ENCODE peak calls at places on chromosome 17, in four cellular contexts. U is K562, X is GM12878, H is HL-60. C is an unnamed sample.

GRCh38 chr17:21275047-21275578 is 9.4 kb upstream of the MAP2K3 start:
- DNase-seq in U (no peak), X (no peak), H (no peak), C (no peak)

GRCh38 chr17:323721-324139 is 28.9 kb downstream of the RPH3AL start:
- DNase-seq in U (no peak), X (no peak), H (no peak), C (no peak)

GRCh38 chr17:38844261-38844757 is 9.2 kb downstream of the RPL23 start:
- DNase-seq in U (no peak), X (no peak), H (no peak), C (no peak)

GRCh38 chr17:39196820-39197331 is 593 bp downstream of the CACNB1 start:
- DNase-seq in U (peak), X (no peak), H (no peak), C (no peak)

GRCh38 chr17:14143678-14144077 is 74.4 kb downstream of the COX10 start:
- DNase-seq in U (no peak), X (no peak), H (no peak), C (no peak)

GRCh38 chr17:59779521-59779920 is 72.1 kb downstream of the VMP1 start:
- DNase-seq in U (no peak), X (no peak), H (no peak), C (no peak)

GRCh38 chr17:62653002-62653830 is 25.7 kb downstream of the MRC2 start:
- DNase-seq in U (peak), X (peak), H (peak), C (peak)

GRCh38 chr17:10106067-10106466 is 92.3 kb downstream of the GAS7 start:
- DNase-seq in U (no peak), X (no peak), H (no peak), C (no peak)

GRCh38 chr17:18253947-18254821 is 4.4 kb downstream of the FLII start:
- DNase-seq in U (no peak), X (no peak), H (no peak), C (no peak)

GRCh38 chr17:68201425-68201785 is 46.4 kb upstream of the AMZ2 start:
- DNase-seq in U (no peak), X (no peak), H (no peak), C (no peak)

GRCh38 chr17:48505788-48506187 is 25.0 kb downstream of the HOXB1 start:
- DNase-seq in U (peak), X (peak), H (peak), C (no peak)

GRCh38 chr17:80371196-80371595 is 43.8 kb upstream of the ENDOV start:
- DNase-seq in U (no peak), X (no peak), H (no peak), C (no peak)

GRCh38 chr17:68606451-68607307 is 5.5 kb upstream of the FAM20A start:
- DNase-seq in U (no peak), X (no peak), H (no peak), C (no peak)

GRCh38 chr17:9350083-9350482 is 225.5 kb downstream of the STX8 start:
- DNase-seq in U (no peak), X (no peak), H (no peak), C (no peak)

GRCh38 chr17:77496831-77497577 is 356.2 kb downstream of the SEC14L1 start:
- DNase-seq in U (no peak), X (no peak), H (no peak), C (peak)

GRCh38 chr17:655618-656017 is 59.0 kb downstream of the VPS53 start:
- DNase-seq in U (no peak), X (no peak), H (no peak), C (no peak)

GRCh38 chr17:57939797-57940196 is 15.4 kb downstream of the CUEDC1 start:
- DNase-seq in U (peak), X (peak), H (peak), C (peak)

GRCh38 chr17:51734462-51734861 is 424.1 kb downstream of the CA10 start:
- DNase-seq in U (no peak), X (no peak), H (no peak), C (no peak)

GRCh38 chr17:35161281-35161761 is 13.7 kb downstream of the UNC45B start:
- DNase-seq in U (no peak), X (no peak), H (no peak), C (no peak)

GRCh38 chr17:21042434-21043295 is at the start of gene USP22:
- DNase-seq in U (no peak), X (no peak), H (no peak), C (peak)

GRCh38 chr17:74892013-74892841 is 1.2 kb downstream of the FADS6 start:
- DNase-seq in U (no peak), X (no peak), H (no peak), C (no peak)

GRCh38 chr17:1724351-1724868 is at the start of gene WDR81:
- DNase-seq in U (peak), X (no peak), H (peak), C (peak)

GRCh38 chr17:2347805-2348685 is 10.7 kb downstream of the SGSM2 start:
- DNase-seq in U (no peak), X (no peak), H (no peak), C (no peak)

GRCh38 chr17:79053251-79053925 is 21.2 kb upstream of the ENGASE start:
- DNase-seq in U (no peak), X (no peak), H (no peak), C (no peak)

DNA sequence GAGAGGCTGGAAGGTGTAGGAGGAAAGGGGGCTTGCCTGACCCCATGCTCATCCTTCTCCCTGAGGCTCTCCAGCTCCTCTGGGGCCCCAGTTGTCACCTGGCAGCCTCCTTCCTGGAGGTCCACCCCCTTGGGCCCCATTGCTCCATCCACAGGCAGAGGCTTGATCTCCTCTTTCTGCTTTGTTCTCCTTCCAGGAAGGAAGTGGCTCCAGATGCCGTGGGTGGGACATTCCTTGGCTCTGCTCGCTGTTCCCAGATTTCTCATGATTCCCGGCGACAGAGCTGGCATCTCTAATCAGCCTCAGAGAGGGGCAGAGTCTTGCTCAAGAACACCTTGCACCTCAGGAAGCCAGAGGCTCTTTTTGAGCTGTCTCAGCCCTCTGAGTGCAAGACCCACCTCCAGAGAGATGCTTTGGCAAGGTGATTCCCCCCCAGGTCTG is 28.5 kb downstream of the CCR7 start:
- DNase-seq in U (no peak), X (no peak), H (no peak), C (no peak)
- TF ChIP-seq SPI1 in U (peak), X (no peak), H (no peak), C (no peak)

GRCh38 chr17:72931163-72931562 is 161.3 kb downstream of the SLC39A11 start:
- DNase-seq in U (no peak), X (peak), H (no peak), C (peak)
- TF ChIP-seq SPI1 in U (no peak), X (peak), H (no peak), C (peak)

DNA sequence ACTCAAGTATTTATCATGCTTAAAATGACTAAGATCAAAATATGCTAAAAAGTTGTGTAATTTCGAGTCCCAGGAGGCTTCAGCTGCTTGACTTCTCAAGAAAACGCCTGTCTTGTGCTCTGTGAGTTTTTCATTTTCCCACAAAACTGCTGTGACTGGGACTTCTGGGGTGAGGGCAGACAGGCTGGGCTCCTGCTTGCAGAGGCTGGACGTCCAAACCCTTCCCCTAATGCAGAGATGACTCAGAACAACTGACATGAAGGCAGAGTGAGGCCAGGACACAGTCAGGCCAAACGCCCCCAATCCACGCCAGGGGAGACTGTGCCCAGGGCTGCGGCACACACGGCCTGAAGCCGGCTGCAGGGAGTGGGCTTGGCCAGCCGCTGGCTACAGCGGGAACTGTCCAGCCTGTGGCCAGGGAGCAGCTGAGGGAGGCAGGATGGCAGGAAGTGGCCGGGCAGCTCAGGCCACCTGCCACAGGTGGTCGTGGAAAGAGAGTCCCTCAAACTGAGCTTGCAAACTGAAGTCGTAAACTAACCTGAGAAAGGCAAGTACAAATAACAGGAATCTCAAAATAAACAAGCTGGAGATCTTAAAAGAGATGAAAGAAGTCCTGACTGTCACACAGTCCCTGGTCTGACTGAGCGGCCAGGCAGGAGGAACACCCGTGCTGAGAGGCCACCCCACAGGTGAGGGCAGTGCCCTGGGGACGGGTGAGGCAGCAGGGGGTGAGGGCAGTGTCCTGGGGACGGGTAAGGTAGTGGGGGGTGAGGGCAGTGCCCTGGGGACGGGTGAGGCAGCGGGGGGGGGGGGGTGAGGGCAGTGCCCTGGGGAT is 21.3 kb upstream of the HEXD start:
- DNase-seq in U (no peak), X (no peak), H (no peak), C (no peak)
- TF ChIP-seq SPI1 in U (no peak), X (no peak), H (no peak), C (no peak)

DNA sequence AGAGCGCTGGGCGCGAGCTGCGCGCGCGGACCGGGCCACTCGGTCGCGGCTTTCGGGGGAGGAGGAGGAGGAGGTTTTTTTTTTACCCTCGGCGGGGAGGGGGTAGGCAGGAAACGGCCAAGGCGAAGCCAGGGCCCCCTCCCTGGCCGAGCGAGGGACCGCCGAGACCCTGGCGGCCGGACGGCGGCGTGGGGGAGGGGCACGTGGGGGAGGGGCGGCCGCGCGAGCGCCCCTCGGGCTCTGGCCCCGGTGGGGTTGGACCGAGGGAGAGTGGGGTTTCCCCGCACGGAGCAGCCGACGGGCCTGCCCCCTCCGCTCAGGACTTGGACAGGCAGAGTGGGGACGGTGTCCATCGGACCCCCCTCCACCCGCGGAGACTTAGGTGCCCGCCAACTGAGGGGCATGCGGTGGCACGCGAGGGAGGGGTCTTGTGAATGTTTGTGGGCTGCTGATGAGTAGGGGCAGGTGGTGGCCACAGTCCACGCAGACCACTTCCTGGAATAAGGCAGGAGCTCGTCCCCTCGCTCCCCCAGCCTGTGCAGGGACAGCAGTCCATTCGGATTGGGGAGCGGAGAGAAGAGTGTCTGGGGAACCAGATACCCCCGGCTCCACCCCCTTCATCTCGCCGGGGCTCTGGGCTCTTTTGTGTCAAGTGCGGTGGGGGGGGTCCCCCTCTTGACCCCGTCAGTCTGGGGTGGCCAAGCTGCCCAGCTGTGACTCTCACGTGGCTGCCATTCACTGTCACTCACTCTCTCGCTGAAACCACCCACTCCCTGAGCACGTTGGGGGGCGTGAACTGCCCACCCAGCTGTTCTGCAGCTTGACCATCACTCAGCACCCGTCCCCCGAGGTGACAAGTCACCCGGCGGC is 3.0 kb upstream of the CHD3 start:
- DNase-seq in U (peak), X (no peak), H (no peak), C (peak)
- TF ChIP-seq SPI1 in U (no peak), X (no peak), H (no peak), C (no peak)

GRCh38 chr17:43601280-43602050 is 55.3 kb upstream of the ETV4 start:
- DNase-seq in U (no peak), X (no peak), H (no peak), C (no peak)
- TF ChIP-seq SPI1 in U (no peak), X (no peak), H (no peak), C (no peak)

GRCh38 chr17:61406543-61406845 is 6.9 kb downstream of the TBX2 start:
- DNase-seq in U (no peak), X (no peak), H (no peak), C (no peak)
- TF ChIP-seq SPI1 in U (no peak), X (no peak), H (no peak), C (no peak)

DNA sequence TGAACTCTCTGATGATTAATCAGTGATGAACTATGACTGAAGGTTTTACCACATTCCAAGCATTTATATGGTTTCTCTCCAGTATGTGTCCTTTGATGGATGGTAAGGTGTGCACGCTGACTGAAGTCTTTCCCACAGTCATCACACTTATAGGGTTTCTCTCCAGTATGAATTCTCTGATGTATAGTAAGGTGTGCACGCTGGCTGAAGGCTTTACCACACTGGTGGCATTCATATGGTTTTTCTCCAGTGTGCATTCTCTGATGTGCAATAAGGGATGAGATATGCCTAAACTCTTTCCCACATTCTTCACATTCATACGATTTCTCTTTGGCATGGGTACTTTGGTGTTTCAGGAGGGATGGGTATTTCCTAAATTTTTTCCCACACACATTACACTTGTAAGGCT is 16.4 kb downstream of the ZNF287 start:
- DNase-seq in U (no peak), X (no peak), H (no peak), C (no peak)
- TF ChIP-seq SPI1 in U (no peak), X (no peak), H (no peak), C (no peak)

DNA sequence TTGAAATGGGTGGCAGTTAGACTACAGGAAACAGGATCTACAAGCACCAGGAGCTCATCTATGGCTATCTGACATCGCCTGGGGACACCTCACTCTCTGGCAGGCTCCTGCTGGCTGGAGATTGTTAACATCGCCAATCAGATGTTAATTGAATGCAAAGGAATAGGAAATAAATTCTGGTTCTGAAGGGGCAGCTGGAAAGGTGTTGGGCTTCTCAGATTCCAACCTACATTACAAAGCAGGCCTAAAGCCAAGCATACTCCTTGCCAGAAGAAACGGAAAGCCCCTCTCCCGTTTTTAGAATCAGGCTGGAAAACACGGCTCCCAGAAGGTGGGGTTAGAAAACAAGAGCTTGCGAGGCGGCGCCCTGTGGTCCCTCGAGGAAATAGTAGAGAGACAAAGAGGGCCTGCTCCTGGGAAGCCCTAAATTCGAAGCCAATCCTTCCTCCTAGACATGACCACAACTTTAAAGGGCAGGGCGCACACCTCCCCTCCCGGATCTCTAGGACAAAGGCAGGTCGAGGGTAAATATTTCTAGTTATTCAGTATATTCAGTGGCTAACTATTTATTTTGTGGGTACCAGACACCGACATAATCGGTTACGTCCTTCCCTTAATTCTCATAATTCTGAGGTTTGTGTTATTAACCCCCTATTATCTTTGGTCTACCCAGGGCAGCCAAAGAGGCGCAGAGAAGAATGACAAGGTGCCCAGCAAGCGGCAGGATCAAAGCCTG is 763 bp upstream of the TOM1L1 start:
- DNase-seq in U (peak), X (no peak), H (no peak), C (no peak)
- TF ChIP-seq SPI1 in U (no peak), X (no peak), H (no peak), C (no peak)

GRCh38 chr17:66152756-66153155 is 39.2 kb downstream of the CEP112 start:
- DNase-seq in U (no peak), X (no peak), H (no peak), C (no peak)
- TF ChIP-seq SPI1 in U (no peak), X (no peak), H (no peak), C (no peak)